ENCODE peak calls at places on chromosomes 3 and 15, in seven cellular contexts. H is breast epithelium, P is RWPE2, G is HCT116, Z is stomach, V is mucosa of descending colon, B is IMR-90. O is an unnamed sample. For H3K4me1, the result is how much of the 10 kb centered on the place peaks cover.

GRCh38 chr15:31498329-31498728 is 171.7 kb downstream of the KLF13 start:
- DNase-seq in H (no peak), P (no peak), G (no peak), Z (no peak), V (no peak), B (no peak), O (peak)

GRCh38 chr3:108947855-108948254 is 5.8 kb downstream of the GUCA1C start:
- DNase-seq in H (no peak), P (no peak), G (no peak), Z (no peak), V (no peak), B (no peak), O (no peak)

GRCh38 chr3:16917256-16917935 is 32.6 kb downstream of the PLCL2 start:
- DNase-seq in H (no peak), P (no peak), G (no peak), Z (no peak), V (no peak), B (peak), O (peak)

GRCh38 chr15:52247032-52247431 is 48.6 kb downstream of the MYO5C start:
- DNase-seq in H (no peak), P (no peak), G (no peak), Z (no peak), V (no peak), B (peak), O (no peak)

GRCh38 chr3:40899286-40899712 is 300.0 kb upstream of the CTNNB1 start:
- DNase-seq in H (no peak), P (no peak), G (no peak), Z (no peak), V (no peak), B (no peak), O (peak)

GRCh38 chr15:85625856-85626255 is 168.9 kb downstream of the KLHL25 start:
- DNase-seq in H (no peak), P (no peak), G (no peak), Z (no peak), V (no peak), B (peak), O (peak)

GRCh38 chr3:29773481-29773880 is 492.6 kb downstream of the RBMS3 start:
- DNase-seq in H (no peak), P (no peak), G (no peak), Z (no peak), V (no peak), B (no peak), O (no peak)

GRCh38 chr3:107271787-107272387 is 105.4 kb upstream of the CCDC54 start:
- DNase-seq in H (no peak), P (no peak), G (peak), Z (no peak), V (no peak), B (peak), O (peak)

GRCh38 chr3:24128195-24129005 is 183.3 kb downstream of the NR1D2 start:
- DNase-seq in H (no peak), P (no peak), G (peak), Z (no peak), V (no peak), B (peak), O (peak)

GRCh38 chr15:82129769-82130168 is 84.0 kb upstream of the MEX3B start:
- DNase-seq in H (no peak), P (no peak), G (no peak), Z (no peak), V (no peak), B (peak), O (peak)

GRCh38 chr3:156516284-156516683 is 38.6 kb downstream of the SSR3 start:
- DNase-seq in H (no peak), P (no peak), G (no peak), Z (no peak), V (no peak), B (no peak), O (no peak)

GRCh38 chr3:110419571-110419970 is 652.0 kb upstream of the NECTIN3 start:
- DNase-seq in H (no peak), P (no peak), G (no peak), Z (no peak), V (no peak), B (no peak), O (no peak)

GRCh38 chr15:33941279-33942063 is 26.8 kb upstream of the CHRM5 start:
- DNase-seq in H (no peak), P (no peak), G (no peak), Z (no peak), V (no peak), B (no peak), O (no peak)

GRCh38 chr3:150384517-150385212 is 23.4 kb upstream of the TSC22D2 start:
- DNase-seq in H (no peak), P (no peak), G (no peak), Z (no peak), V (peak), B (peak), O (no peak)

GRCh38 chr3:79001255-79001654 is 766.5 kb downstream of the ROBO1 start:
- DNase-seq in H (no peak), P (no peak), G (no peak), Z (no peak), V (no peak), B (no peak), O (no peak)

GRCh38 chr3:127259882-127260281 is 28.0 kb downstream of the PRR20G start:
- DNase-seq in H (no peak), P (no peak), G (no peak), Z (no peak), V (no peak), B (no peak), O (no peak)

GRCh38 chr3:154152741-154153140 is 31.6 kb downstream of the ARHGEF26 start:
- DNase-seq in H (no peak), P (no peak), G (no peak), Z (no peak), V (no peak), B (peak), O (no peak)

GRCh38 chr3:52356126-52356525 is 40.0 kb downstream of the DNAH1 start:
- DNase-seq in H (no peak), P (no peak), G (no peak), Z (no peak), V (no peak), B (no peak), O (no peak)

GRCh38 chr3:172042136-172042535 is 2.8 kb downstream of the FNDC3B start:
- DNase-seq in H (no peak), P (no peak), G (no peak), Z (no peak), V (no peak), B (no peak), O (no peak)

GRCh38 chr15:44720460-44721185 is 9.3 kb downstream of the B2M start:
- DNase-seq in H (no peak), P (no peak), G (no peak), Z (no peak), V (no peak), B (no peak), O (no peak)

GRCh38 chr15:101207867-101208288 is 44.0 kb downstream of the CHSY1 start:
- DNase-seq in H (no peak), P (peak), G (no peak), Z (peak), V (no peak), B (peak), O (peak)

GRCh38 chr3:43365601-43366305 is 79.4 kb downstream of the SNRK start:
- DNase-seq in H (no peak), P (no peak), G (no peak), Z (no peak), V (no peak), B (no peak), O (no peak)

GRCh38 chr15:92878593-92879053 is 21.5 kb upstream of the CHD2 start:
- DNase-seq in H (no peak), P (no peak), G (no peak), Z (no peak), V (no peak), B (no peak), O (no peak)

GRCh38 chr3:54176106-54176505 is 53.8 kb downstream of the CACNA2D3 start:
- DNase-seq in H (no peak), P (no peak), G (no peak), Z (no peak), V (no peak), B (no peak), O (no peak)

GRCh38 chr3:62167566-62168262 is 205.6 kb downstream of the FEZF2 start:
- DNase-seq in H (no peak), P (no peak), G (no peak), Z (no peak), V (no peak), B (peak), O (no peak)

GRCh38 chr3:62164196-62164595 is 209.2 kb downstream of the FEZF2 start:
- DNase-seq in H (no peak), P (no peak), G (no peak), Z (no peak), V (no peak), B (no peak), O (no peak)

GRCh38 chr3:62161306-62161705 is 212.0 kb downstream of the FEZF2 start:
- DNase-seq in H (no peak), P (no peak), G (no peak), Z (no peak), V (no peak), B (peak), O (no peak)

GRCh38 chr3:62168356-62168755 is 205.0 kb downstream of the FEZF2 start:
- DNase-seq in H (no peak), P (no peak), G (no peak), Z (no peak), V (no peak), B (no peak), O (no peak)

GRCh38 chr3:62164746-62165145 is 208.6 kb downstream of the FEZF2 start:
- DNase-seq in H (no peak), P (no peak), G (no peak), Z (no peak), V (no peak), B (no peak), O (no peak)
- H3K4me1 ChIP-seq in H (under half), P (under half), G (under half), Z (under half), V (under half), B (under half), O (under half)

DNA sequence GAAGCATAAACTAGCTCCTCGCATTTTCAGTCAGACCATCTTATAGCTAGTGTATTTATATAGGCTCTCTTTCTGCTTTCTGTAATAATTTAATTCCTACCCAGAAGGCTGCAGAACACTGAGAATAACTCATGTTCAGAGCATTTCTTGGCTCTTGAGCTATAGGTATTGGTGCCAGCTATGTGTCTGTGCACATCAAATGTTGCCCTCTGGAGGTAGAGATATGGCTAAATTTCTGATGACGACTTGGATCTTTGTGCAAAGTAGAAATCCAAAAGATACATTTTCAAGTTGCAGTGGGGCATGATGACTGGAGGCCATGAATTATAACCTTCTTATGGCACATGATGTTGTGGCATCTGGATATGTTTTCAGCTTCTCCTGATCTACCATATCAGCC is 336.2 kb upstream of the TPM1 start:
- DNase-seq in H (no peak), P (no peak), G (no peak), Z (no peak), V (no peak), B (no peak), O (peak)
- TF ChIP-seq CTCF in H (no peak), P (peak), G (peak), Z (no peak), V (no peak), B (no peak), O (peak)

DNA sequence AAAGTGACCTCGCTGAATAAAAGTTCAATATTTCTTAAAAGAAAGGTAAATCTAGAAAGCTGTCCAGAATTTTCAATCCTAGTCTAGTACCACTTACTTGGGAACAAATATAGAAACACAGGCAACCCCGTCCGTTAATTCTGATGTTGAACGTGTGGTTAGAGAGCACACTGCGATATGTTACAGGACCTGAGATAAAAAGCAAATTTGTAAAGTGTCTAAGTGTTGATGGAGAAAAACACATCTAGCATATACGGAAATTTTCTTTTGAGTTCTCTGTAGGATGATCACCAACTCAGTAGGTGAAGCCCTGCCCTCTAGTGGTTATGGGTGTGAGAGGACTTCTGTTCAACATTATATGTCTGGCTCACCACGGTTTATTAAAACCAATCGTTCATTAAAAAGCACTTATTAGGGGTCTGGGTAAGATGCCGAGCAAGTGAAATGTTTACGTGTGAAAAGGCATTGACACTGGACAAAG is 1.1 kb upstream of the ATP2C1 start:
- DNase-seq in H (no peak), P (no peak), G (peak), Z (peak), V (peak), B (peak), O (peak)
- H3K4me1 ChIP-seq in H (under half), P (under half), G (under half), Z (under half), V (under half), B (under half), O (under half)

GRCh38 chr3:9725775-9726174 is 5.8 kb upstream of the BRPF1 start:
- DNase-seq in H (no peak), P (no peak), G (no peak), Z (no peak), V (no peak), B (no peak), O (no peak)

GRCh38 chr3:9727743-9728142 is 3.8 kb upstream of the BRPF1 start:
- DNase-seq in H (no peak), P (no peak), G (no peak), Z (no peak), V (no peak), B (peak), O (peak)

GRCh38 chr3:9730747-9731205 is 759 bp upstream of the BRPF1 start:
- DNase-seq in H (no peak), P (no peak), G (no peak), Z (no peak), V (no peak), B (no peak), O (no peak)

GRCh38 chr3:9729419-9729818 is 2.1 kb upstream of the BRPF1 start:
- DNase-seq in H (no peak), P (no peak), G (no peak), Z (no peak), V (no peak), B (no peak), O (no peak)

GRCh38 chr3:9727041-9727595 is 4.4 kb upstream of the BRPF1 start:
- DNase-seq in H (no peak), P (no peak), G (peak), Z (no peak), V (no peak), B (no peak), O (no peak)
- TF ChIP-seq CTCF in H (no peak), P (peak), G (peak), Z (no peak), V (no peak), B (no peak), O (peak)